ENCODE peak calls at places on chromosomes 2 and 18, in eight cellular contexts. H is NCI-H2171 treated with DMSO at 0.1 percent for 48 hours; R is neural crest cell; Y is CD4-positive, alpha-beta T cell; S is fibroblast of lung; P is ELR; K is left colon; V is NCI-H2081. B is an unnamed sample.

GRCh38 chr2:180000434-180000833 is 6.7 kb downstream of the CWC22 start:
- DNase-seq in K (no peak), P (peak), H (no peak), S (peak), Y (no peak), R (no peak), V (no peak), B (no peak)

GRCh38 chr2:54568876-54569298 is 112.8 kb downstream of the SPTBN1 start:
- DNase-seq in P (no peak), K (peak), H (no peak), V (no peak), R (no peak), Y (no peak), S (no peak), B (no peak)

GRCh38 chr2:46117379-46117778 is 179.8 kb upstream of the EPAS1 start:
- DNase-seq in Y (no peak), H (no peak), R (no peak), V (no peak), K (no peak), P (peak), S (peak), B (no peak)

GRCh38 chr2:217061916-217062315 is 202.1 kb upstream of the TNP1 start:
- DNase-seq in H (no peak), K (no peak), V (no peak), S (no peak), Y (no peak), P (no peak), R (no peak), B (no peak)

GRCh38 chr2:39370101-39370500 is 67.0 kb downstream of the MAP4K3 start:
- DNase-seq in H (no peak), V (no peak), K (no peak), P (peak), Y (no peak), R (no peak), S (peak), B (no peak)

GRCh38 chr18:11951390-11951851 is 29.9 kb upstream of the IMPA2 start:
- DNase-seq in Y (no peak), R (no peak), S (no peak), H (peak), K (no peak), V (no peak), P (no peak), B (no peak)

GRCh38 chr2:235850289-235850688 is 317.9 kb downstream of the GBX2 start:
- DNase-seq in H (no peak), K (no peak), Y (no peak), P (no peak), S (no peak), R (no peak), V (no peak), B (no peak)

GRCh38 chr18:10424576-10425314 is 29.7 kb upstream of the APCDD1 start:
- DNase-seq in R (no peak), K (no peak), Y (no peak), H (no peak), V (no peak), P (no peak), S (no peak), B (no peak)

GRCh38 chr2:127585270-127585807 is 49.9 kb downstream of the MYO7B start:
- DNase-seq in R (no peak), P (no peak), K (no peak), V (no peak), H (peak), Y (no peak), S (no peak), B (no peak)